ENCODE peak calls at places on chromosome 5, in eight cellular contexts. Z, K, D, O, J, T, N and Y are unnamed samples.

GRCh38 chr5:138985683-138986082 is 110.5 kb upstream of the LRRTM2 start:
- DNase-seq in Z (no peak), K (no peak), D (no peak), O (no peak), J (no peak), T (no peak), N (no peak), Y (no peak)

GRCh38 chr5:180975338-180975737 is 13.3 kb upstream of the BTNL3 start:
- DNase-seq in Z (no peak), K (no peak), D (no peak), O (no peak), J (no peak), T (peak; percentile 56), N (no peak), Y (no peak)

GRCh38 chr5:5705010-5705409 is 282.5 kb downstream of the ICE1 start:
- DNase-seq in Z (no peak), K (peak; percentile 18), D (no peak), O (no peak), J (no peak), T (no peak), N (no peak), Y (no peak)

GRCh38 chr5:147483961-147484707 is 25.7 kb downstream of the DPYSL3 start:
- DNase-seq in Z (peak; percentile 90), K (peak; percentile 5), D (peak; percentile 40), O (no peak), J (peak; percentile 33), T (no peak), N (no peak), Y (no peak)

GRCh38 chr5:37165761-37166160 is 83.4 kb downstream of the CPLANE1 start:
- DNase-seq in Z (no peak), K (no peak), D (no peak), O (no peak), J (no peak), T (no peak), N (no peak), Y (no peak)

GRCh38 chr5:97528941-97529340 is 345.9 kb upstream of the RIOK2 start:
- DNase-seq in Z (no peak), K (no peak), D (no peak), O (no peak), J (no peak), T (no peak), N (no peak), Y (no peak)

GRCh38 chr5:36885149-36885548 is 8.6 kb downstream of the NIPBL start:
- DNase-seq in Z (no peak), K (no peak), D (no peak), O (no peak), J (no peak), T (no peak), N (no peak), Y (no peak)

GRCh38 chr5:31280210-31280609 is 86.7 kb downstream of the CDH6 start:
- DNase-seq in Z (no peak), K (no peak), D (no peak), O (no peak), J (no peak), T (no peak), N (no peak), Y (no peak)

GRCh38 chr5:134063421-134063820 is 51.1 kb upstream of the TCF7 start:
- DNase-seq in Z (no peak), K (no peak), D (no peak), O (no peak), J (no peak), T (no peak), N (no peak), Y (no peak)

GRCh38 chr5:168104811-168105481 is 186.5 kb upstream of the WWC1 start:
- DNase-seq in Z (no peak), K (no peak), D (peak; percentile 66), O (no peak), J (peak; percentile 60), T (no peak), N (peak; percentile 35), Y (no peak)

GRCh38 chr5:147346006-147346561 is 111.3 kb downstream of the STK32A start:
- DNase-seq in Z (no peak), K (no peak), D (no peak), O (no peak), J (no peak), T (peak; percentile 14), N (no peak), Y (no peak)

GRCh38 chr5:145294321-145294720 is 540.8 kb downstream of the PRELID2 start:
- DNase-seq in Z (no peak), K (no peak), D (no peak), O (no peak), J (no peak), T (no peak), N (no peak), Y (no peak)

GRCh38 chr5:956941-957729 is 51.5 kb upstream of the NKD2 start:
- DNase-seq in Z (no peak), K (no peak), D (peak; percentile 12), O (peak; percentile 84), J (no peak), T (peak; percentile 81), N (peak; percentile 47), Y (peak; percentile 96)

GRCh38 chr5:134626369-134627014 is 6.1 kb downstream of the SAR1B start:
- DNase-seq in Z (no peak), K (no peak), D (no peak), O (no peak), J (no peak), T (peak; percentile 8), N (no peak), Y (no peak)

GRCh38 chr5:65142511-65143011 is 339.2 kb downstream of the ADAMTS6 start:
- DNase-seq in Z (no peak), K (no peak), D (no peak), O (no peak), J (no peak), T (peak; percentile 3), N (no peak), Y (peak; percentile 44)

GRCh38 chr5:135445306-135445940 is 1.7 kb downstream of the DCANP1 start:
- DNase-seq in Z (no peak), K (no peak), D (no peak), O (peak; percentile 36), J (no peak), T (peak; percentile 57), N (no peak), Y (no peak)

GRCh38 chr5:15538516-15538915 is 38.5 kb downstream of the FBXL7 start:
- DNase-seq in Z (no peak), K (no peak), D (no peak), O (no peak), J (no peak), T (no peak), N (no peak), Y (no peak)

GRCh38 chr5:55104036-55104767 is 1.8 kb downstream of the GZMA start:
- DNase-seq in Z (no peak), K (no peak), D (no peak), O (no peak), J (no peak), T (no peak), N (no peak), Y (no peak)

GRCh38 chr5:55101556-55102276 is 730 bp upstream of the GZMA start:
- DNase-seq in Z (no peak), K (no peak), D (no peak), O (no peak), J (no peak), T (no peak), N (no peak), Y (no peak)

GRCh38 chr5:55096860-55097259 is 5.6 kb upstream of the GZMA start:
- DNase-seq in Z (no peak), K (no peak), D (peak; percentile 1), O (no peak), J (peak; percentile 11), T (no peak), N (no peak), Y (no peak)

GRCh38 chr5:55104966-55105701 is 2.7 kb downstream of the GZMA start:
- DNase-seq in Z (no peak), K (no peak), D (no peak), O (no peak), J (no peak), T (no peak), N (no peak), Y (no peak)

GRCh38 chr5:55102345-55102744 is at the start of gene GZMA:
- DNase-seq in Z (no peak), K (no peak), D (no peak), O (no peak), J (no peak), T (no peak), N (no peak), Y (no peak)
- TF ChIP-seq POLR2A in Z (no peak), K (no peak), D (no peak), O (no peak), J (no peak), T (no peak), N (no peak), Y (no peak)

DNA sequence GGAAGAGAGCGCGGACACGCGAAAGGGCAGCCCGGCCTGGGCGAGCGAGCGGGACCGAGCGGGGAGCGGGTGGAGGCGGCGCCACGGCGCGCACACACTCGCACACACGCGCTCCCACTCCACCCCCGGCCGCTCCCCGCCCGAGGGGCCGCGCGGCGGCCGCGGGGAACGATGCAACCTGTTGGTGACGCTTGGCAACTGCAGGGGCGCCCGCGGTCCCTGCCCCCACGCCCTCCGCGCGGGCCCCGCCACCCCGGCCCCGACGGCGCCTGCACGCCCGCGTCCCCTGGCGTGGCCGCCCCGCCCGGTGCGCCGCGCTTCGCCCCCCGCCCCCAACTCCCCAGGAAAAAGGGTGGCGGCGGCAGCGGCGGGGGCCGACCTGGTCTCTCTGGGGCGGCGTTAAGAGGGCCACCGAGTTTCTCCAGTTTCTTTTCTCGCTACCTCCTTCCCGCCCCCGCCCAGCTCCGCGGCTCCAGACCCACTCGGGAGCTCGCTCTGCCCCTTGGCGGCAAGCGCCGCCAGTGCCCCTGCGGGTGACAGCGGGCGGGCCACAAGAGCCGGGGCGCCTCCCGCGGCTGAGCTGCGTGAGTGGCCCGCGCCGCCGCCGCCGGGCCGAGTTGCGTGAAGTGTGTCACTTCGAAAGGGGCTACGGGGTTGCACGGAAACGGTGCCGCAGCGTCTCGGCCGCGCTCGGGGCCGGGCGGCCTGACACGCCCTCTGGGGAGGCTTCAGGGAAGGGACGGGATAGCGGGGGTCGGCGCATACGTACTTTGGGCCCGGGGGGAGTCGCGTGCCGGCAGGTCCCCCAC is at the start of gene NR3C1:
- DNase-seq in Z (peak; percentile 87), K (peak; percentile 84), D (peak; percentile 89), O (peak; percentile 93), J (peak; percentile 88), T (peak; percentile 92), N (peak; percentile 81), Y (peak; percentile 60)
- TF ChIP-seq POLR2A in Z (peak; percentile 43), K (no peak), D (peak; percentile 69), O (peak; percentile 73), J (peak; percentile 56), T (peak; percentile 44), N (peak; percentile 40), Y (peak; percentile 64)

GRCh38 chr5:95252801-95253200 is 32.1 kb downstream of the MCTP1 start:
- DNase-seq in Z (no peak), K (no peak), D (no peak), O (no peak), J (no peak), T (no peak), N (no peak), Y (no peak)
- TF ChIP-seq POLR2A in Z (no peak), K (no peak), D (no peak), O (no peak), J (no peak), T (no peak), N (no peak), Y (no peak)

GRCh38 chr5:177133119-177133844 is at the start of gene NSD1:
- DNase-seq in Z (peak; percentile 94), K (peak; percentile 89), D (peak; percentile 92), O (peak; percentile 93), J (peak; percentile 89), T (peak; percentile 88), N (peak; percentile 96), Y (peak; percentile 50)
- TF ChIP-seq POLR2A in Z (peak; percentile 78), K (peak; percentile 45), D (peak; percentile 83), O (peak; percentile 71), J (no peak), T (peak; percentile 59), N (no peak), Y (peak; percentile 37)

GRCh38 chr5:115169392-115170127 is at the start of gene TRIM36:
- DNase-seq in Z (peak; percentile 89), K (peak; percentile 97), D (peak; percentile 94), O (peak; percentile 97), J (peak; percentile 96), T (peak; percentile 97), N (peak; percentile 94), Y (peak; percentile 93)
- TF ChIP-seq POLR2A in Z (peak; percentile 63), K (peak; percentile 67), D (peak; percentile 86), O (peak; percentile 85), J (peak; percentile 93), T (peak; percentile 47), N (no peak), Y (peak; percentile 82)